ENCODE peak calls at places on chromosomes 2 and 18, in eight cellular contexts. A is NCI-H82; Z is left cardiac atrium; K is HT1080; C is ELR; B is stimulated activated CD4-positive, alpha-beta T cell treated with anti-CD3 and anti-CD28 coated beads, Interleukin-12 subunit alpha, Interleukin-12 subunit beta, amount 100 ng/mL, for 48 hours; D is central memory CD4-positive, alpha-beta T cell; I is naive thymus-derived CD4-positive, alpha-beta T cell. Q is an unnamed sample.

GRCh38 chr18:54950221-54950620 is 9.0 kb downstream of the CCDC68 start:
- DNase-seq in Z (no peak), K (no peak), A (peak), D (no peak), I (no peak), B (no peak), C (no peak), Q (no peak)

GRCh38 chr2:128633501-128633900 is 314.8 kb upstream of the HS6ST1 start:
- DNase-seq in B (no peak), K (no peak), Z (no peak), I (no peak), C (no peak), A (no peak), D (no peak), Q (no peak)

GRCh38 chr2:231049286-231050017 is 7.2 kb upstream of the PSMD1 start:
- DNase-seq in I (no peak), K (no peak), B (no peak), D (no peak), A (no peak), Z (no peak), C (no peak), Q (no peak)

GRCh38 chr18:31990823-31991222 is 27.8 kb upstream of the RNF125 start:
- DNase-seq in Z (no peak), K (peak), D (no peak), C (no peak), I (no peak), B (no peak), A (no peak), Q (no peak)

GRCh38 chr2:63406641-63407040 is 181.6 kb downstream of the WDPCP start:
- DNase-seq in B (no peak), I (no peak), Z (no peak), D (no peak), K (no peak), A (no peak), C (no peak), Q (no peak)

GRCh38 chr18:26002375-26002774 is 88.0 kb downstream of the SS18 start:
- DNase-seq in D (no peak), Z (no peak), K (no peak), B (no peak), A (no peak), I (no peak), C (no peak), Q (no peak)

GRCh38 chr2:88059979-88060906 is 4.7 kb upstream of the KRCC1 start:
- DNase-seq in D (peak), A (peak), I (peak), C (peak), B (no peak), K (peak), Z (no peak), Q (peak)

GRCh38 chr2:96542357-96542977 is 5.9 kb downstream of the ARID5A start:
- DNase-seq in D (no peak), C (no peak), K (no peak), B (no peak), Z (no peak), I (no peak), A (peak), Q (no peak)

GRCh38 chr2:8851811-8852560 is 14.6 kb upstream of the KIDINS220 start:
- DNase-seq in D (no peak), A (no peak), I (no peak), K (no peak), Z (peak), C (no peak), B (no peak), Q (no peak)

GRCh38 chr2:63853527-63854310 is 12.0 kb downstream of the UGP2 start:
- DNase-seq in C (no peak), D (no peak), Z (no peak), A (peak), B (no peak), K (no peak), I (no peak), Q (no peak)

GRCh38 chr2:144801766-144802165 is 281.8 kb upstream of the ZEB2 start:
- DNase-seq in I (no peak), B (no peak), K (peak), Z (no peak), A (no peak), D (no peak), C (peak), Q (no peak)

GRCh38 chr2:144382848-144383247 is 137.1 kb downstream of the ZEB2 start:
- DNase-seq in D (peak), Z (no peak), K (peak), I (peak), B (peak), C (no peak), A (no peak), Q (peak)

GRCh38 chr2:189338119-189338518 is 103.2 kb upstream of the WDR75 start:
- DNase-seq in D (no peak), Z (no peak), K (no peak), I (no peak), B (no peak), A (no peak), C (no peak), Q (no peak)

GRCh38 chr2:71592181-71592711 is 138.9 kb downstream of the DYSF start:
- DNase-seq in C (no peak), K (no peak), D (no peak), I (no peak), A (no peak), B (no peak), Z (no peak), Q (no peak)

GRCh38 chr2:39492095-39492590 is 55.1 kb upstream of the MAP4K3 start:
- DNase-seq in Z (no peak), K (peak), B (peak), C (peak), I (no peak), A (no peak), D (no peak), Q (peak)

GRCh38 chr2:68000170-68000825 is 62.5 kb downstream of the C1D start:
- DNase-seq in K (no peak), Z (no peak), D (no peak), B (no peak), A (peak), I (no peak), C (peak), Q (no peak)

GRCh38 chr2:15364561-15364960 is 196.6 kb downstream of the NBAS start:
- DNase-seq in C (peak), K (no peak), Z (no peak), D (no peak), I (no peak), B (no peak), A (no peak), Q (no peak)

GRCh38 chr2:99881901-99882591 is 260.3 kb downstream of the AFF3 start:
- DNase-seq in I (no peak), K (peak), C (peak), A (no peak), Z (no peak), D (no peak), B (no peak), Q (no peak)

GRCh38 chr18:48896875-48897511 is 53.8 kb downstream of the SMAD7 start:
- DNase-seq in D (no peak), A (peak), I (no peak), Z (peak), C (peak), B (peak), K (peak), Q (peak)

GRCh38 chr2:219243291-219243761 is 1.9 kb downstream of the GLB1L start:
- DNase-seq in B (no peak), I (no peak), C (no peak), D (no peak), K (no peak), Z (no peak), A (no peak), Q (peak)

GRCh38 chr18:13003466-13003896 is 12.3 kb downstream of the CEP192 start:
- DNase-seq in D (no peak), B (no peak), I (no peak), C (peak), K (peak), A (peak), Z (peak), Q (peak)

GRCh38 chr2:145158051-145158586 is 638.2 kb upstream of the ZEB2 start:
- DNase-seq in I (no peak), Z (peak), A (peak), B (no peak), C (peak), K (peak), D (no peak), Q (peak)

GRCh38 chr2:130372055-130372832 is 16.4 kb downstream of the PTPN18 start:
- DNase-seq in Z (peak), I (peak), B (peak), K (peak), A (no peak), C (peak), D (peak), Q (peak)